ENCODE peak calls at places on chromosomes 11 and 22, in eight cellular contexts. I is mesenchymal stem cell, Z is suprapubic skin, G is heart left ventricle, W is IMR-90, B is left ventricle myocardium inferior, K is neuronal stem cell, M is AG04450. J is an unnamed sample. For H3K27me3 and H3K9me3, the result is how much of the 10 kb centered on the place peaks cover.

GRCh38 chr11:34653031-34653430 is 32.1 kb downstream of the EHF start:
- DNase-seq in B (no peak), Z (no peak), W (no peak), M (no peak), G (no peak), K (no peak), I (no peak), J (no peak)

GRCh38 chr11:118194835-118195627 is 18.6 kb upstream of the SCN2B start:
- DNase-seq in Z (peak), K (no peak), B (peak), I (peak), G (peak), M (peak), W (peak), J (peak)

GRCh38 chr11:114678125-114679036 is at the start of gene NXPE2:
- DNase-seq in G (no peak), K (no peak), B (no peak), Z (no peak), W (peak), I (peak), M (peak), J (peak)

GRCh38 chr22:50049299-50050195 is 8.6 kb downstream of the TTLL8 start:
- DNase-seq in M (no peak), Z (peak), W (no peak), K (no peak), B (no peak), G (peak), I (no peak), J (no peak)

GRCh38 chr22:30878516-30879365 is 89.8 kb downstream of the MORC2 start:
- DNase-seq in Z (no peak), I (no peak), W (no peak), M (no peak), B (no peak), K (no peak), G (peak), J (no peak)

GRCh38 chr22:39152511-39153219 is at the start of gene CBX7:
- DNase-seq in W (peak), B (peak), M (peak), I (peak), G (peak), Z (peak), K (peak), J (peak)

GRCh38 chr11:77517226-77517625 is 43.3 kb upstream of the PAK1 start:
- DNase-seq in G (no peak), I (no peak), W (no peak), B (no peak), M (no peak), K (no peak), Z (no peak), J (peak)

GRCh38 chr11:67561971-67562560 is 21.5 kb upstream of the GSTP1 start:
- DNase-seq in I (peak), M (no peak), K (no peak), W (peak), G (no peak), Z (no peak), B (no peak), J (no peak)

GRCh38 chr11:8015753-8016239 is 28.7 kb downstream of the EIF3F start:
- DNase-seq in W (peak), Z (no peak), K (no peak), M (peak), I (peak), B (no peak), G (no peak), J (no peak)

GRCh38 chr22:39249081-39249704 is 4.4 kb upstream of the PDGFB start:
- DNase-seq in M (no peak), B (no peak), I (no peak), Z (no peak), K (no peak), G (no peak), W (no peak), J (no peak)

GRCh38 chr11:17171342-17171741 is 36.4 kb downstream of the PIK3C2A start:
- DNase-seq in Z (no peak), B (no peak), G (no peak), W (peak), K (no peak), I (peak), M (peak), J (no peak)

GRCh38 chr11:117719480-117719879 is 77.5 kb downstream of the DSCAML1 start:
- DNase-seq in Z (no peak), W (no peak), M (no peak), I (no peak), K (no peak), G (no peak), B (no peak), J (no peak)

GRCh38 chr11:65291613-65292012 is 23.1 kb upstream of the CDC42EP2 start:
- DNase-seq in K (no peak), W (peak), B (no peak), M (no peak), G (no peak), I (peak), Z (no peak), J (peak)

GRCh38 chr11:97764605-97765004 is 1256.1 kb upstream of the CNTN5 start:
- DNase-seq in K (no peak), B (no peak), G (no peak), Z (no peak), I (no peak), W (no peak), M (no peak), J (no peak)

GRCh38 chr11:17256512-17256911 is 20.0 kb upstream of the NUCB2 start:
- DNase-seq in M (peak), K (no peak), B (no peak), W (peak), I (peak), G (no peak), Z (no peak), J (peak)

GRCh38 chr11:44874284-44874683 is 76.4 kb downstream of the TP53I11 start:
- DNase-seq in I (no peak), M (no peak), Z (no peak), W (no peak), B (no peak), K (no peak), G (no peak), J (no peak)

GRCh38 chr22:20092477-20092854 is 12.4 kb downstream of the DGCR8 start:
- DNase-seq in Z (no peak), I (no peak), K (no peak), G (peak), W (no peak), M (no peak), B (no peak), J (no peak)

GRCh38 chr11:97860237-97860636 is 1160.5 kb upstream of the CNTN5 start:
- DNase-seq in Z (no peak), K (no peak), W (no peak), I (no peak), B (no peak), M (no peak), G (no peak), J (no peak)

GRCh38 chr11:6617315-6617781 is 1.9 kb downstream of the TPP1 start:
- DNase-seq in I (peak), W (no peak), B (no peak), M (no peak), G (no peak), K (no peak), Z (no peak), J (no peak)

GRCh38 chr22:23762866-23763578 is at the start of gene C22orf15:
- DNase-seq in B (no peak), M (no peak), K (no peak), W (peak), G (no peak), I (peak), Z (no peak), J (peak)

GRCh38 chr11:119671561-119672015 is 57.4 kb downstream of the NECTIN1 start:
- DNase-seq in M (peak), B (peak), W (peak), I (peak), G (peak), Z (no peak), K (no peak), J (peak)

GRCh38 chr11:47946682-47947575 is 33.4 kb upstream of the PTPRJ start:
- DNase-seq in M (peak), W (peak), G (peak), K (no peak), B (peak), I (peak), Z (peak), J (peak)

GRCh38 chr11:47615249-47615648 is 21.0 kb upstream of the C1QTNF4 start:
- DNase-seq in B (no peak), Z (no peak), I (no peak), K (no peak), G (no peak), M (no peak), W (no peak), J (no peak)

GRCh38 chr11:114282488-114282887 is 13.7 kb upstream of the NNMT start:
- DNase-seq in M (no peak), B (no peak), Z (no peak), K (no peak), I (no peak), W (no peak), G (no peak), J (no peak)

GRCh38 chr22:20430101-20430640 is 7.5 kb downstream of the SCARF2 start:
- DNase-seq in G (no peak), B (no peak), Z (peak), K (no peak), I (no peak), M (no peak), W (no peak), J (no peak)

GRCh38 chr22:45895436-45896152 is 81.4 kb downstream of the WNT7B start:
- DNase-seq in G (peak), W (no peak), Z (no peak), M (no peak), B (peak), I (no peak), K (no peak), J (no peak)

GRCh38 chr11:22432331-22433065 is 94.3 kb downstream of the SLC17A6 start:
- DNase-seq in G (peak), W (peak), I (no peak), K (peak), B (peak), Z (peak), M (no peak), J (no peak)

GRCh38 chr22:34592341-34592740 is 473.6 kb upstream of the ISX start:
- DNase-seq in B (no peak), K (no peak), M (no peak), I (no peak), Z (no peak), G (no peak), W (no peak), J (no peak)

GRCh38 chr11:72707032-72707431 is 32.8 kb upstream of the PDE2A start:
- DNase-seq in B (no peak), I (no peak), W (no peak), G (no peak), Z (no peak), M (no peak), K (no peak), J (no peak)

GRCh38 chr11:34044664-34045485 is 6.7 kb upstream of the CAPRIN1 start:
- DNase-seq in I (peak), Z (no peak), K (no peak), W (peak), B (no peak), G (no peak), M (no peak), J (peak)

GRCh38 chr22:46090051-46090591 is 60.2 kb upstream of the PPARA start:
- DNase-seq in I (no peak), M (no peak), B (peak), K (no peak), W (no peak), Z (peak), G (peak), J (peak)

GRCh38 chr11:118176400-118177134 is at the start of gene SCN2B:
- DNase-seq in Z (no peak), I (no peak), G (no peak), W (peak), K (no peak), M (no peak), B (no peak), J (no peak)

GRCh38 chr11:73465019-73465675 is 88.9 kb downstream of the RELT start:
- DNase-seq in I (peak), M (no peak), W (no peak), B (no peak), Z (no peak), K (no peak), G (no peak), J (no peak)

GRCh38 chr22:33539202-33539901 is 380.9 kb downstream of the LARGE1 start:
- DNase-seq in M (no peak), W (no peak), I (no peak), Z (no peak), K (no peak), G (no peak), B (no peak), J (no peak)

GRCh38 chr22:42169055-42169469 is 38.5 kb upstream of the CYP2D6 start:
- DNase-seq in G (peak), B (peak), K (peak), W (peak), I (peak), Z (no peak), M (peak), J (peak)

GRCh38 chr11:95451682-95452081 is 220.7 kb upstream of the SESN3 start:
- DNase-seq in I (peak), Z (no peak), B (no peak), W (peak), K (no peak), G (no peak), M (peak), J (no peak)

GRCh38 chr11:102347526-102348331 is 715 bp downstream of the BIRC2 start:
- DNase-seq in I (peak), Z (no peak), B (no peak), W (peak), M (no peak), K (peak), G (peak), J (no peak)

GRCh38 chr11:23574149-23574548 is 713.9 kb upstream of the CCDC179 start:
- DNase-seq in W (no peak), M (no peak), G (no peak), K (no peak), I (no peak), Z (no peak), B (no peak), J (no peak)

GRCh38 chr22:45703758-45704157 is 32.1 kb downstream of the ATXN10 start:
- DNase-seq in G (no peak), W (no peak), Z (no peak), M (no peak), K (peak), I (no peak), B (no peak), J (no peak)

GRCh38 chr11:114040706-114041211 is 18.8 kb upstream of the ZBTB16 start:
- DNase-seq in Z (no peak), I (peak), K (no peak), B (no peak), M (no peak), G (no peak), W (peak), J (peak)

GRCh38 chr11:75740681-75741080 is 23.0 kb downstream of the MOGAT2 start:
- DNase-seq in G (no peak), K (no peak), W (no peak), I (no peak), B (no peak), Z (no peak), M (no peak), J (no peak)
- H3K27me3 ChIP-seq in G (under half), K (under half), W (half or more), I (under half), B (under half), Z (under half), M (under half), J (under half)

DNA sequence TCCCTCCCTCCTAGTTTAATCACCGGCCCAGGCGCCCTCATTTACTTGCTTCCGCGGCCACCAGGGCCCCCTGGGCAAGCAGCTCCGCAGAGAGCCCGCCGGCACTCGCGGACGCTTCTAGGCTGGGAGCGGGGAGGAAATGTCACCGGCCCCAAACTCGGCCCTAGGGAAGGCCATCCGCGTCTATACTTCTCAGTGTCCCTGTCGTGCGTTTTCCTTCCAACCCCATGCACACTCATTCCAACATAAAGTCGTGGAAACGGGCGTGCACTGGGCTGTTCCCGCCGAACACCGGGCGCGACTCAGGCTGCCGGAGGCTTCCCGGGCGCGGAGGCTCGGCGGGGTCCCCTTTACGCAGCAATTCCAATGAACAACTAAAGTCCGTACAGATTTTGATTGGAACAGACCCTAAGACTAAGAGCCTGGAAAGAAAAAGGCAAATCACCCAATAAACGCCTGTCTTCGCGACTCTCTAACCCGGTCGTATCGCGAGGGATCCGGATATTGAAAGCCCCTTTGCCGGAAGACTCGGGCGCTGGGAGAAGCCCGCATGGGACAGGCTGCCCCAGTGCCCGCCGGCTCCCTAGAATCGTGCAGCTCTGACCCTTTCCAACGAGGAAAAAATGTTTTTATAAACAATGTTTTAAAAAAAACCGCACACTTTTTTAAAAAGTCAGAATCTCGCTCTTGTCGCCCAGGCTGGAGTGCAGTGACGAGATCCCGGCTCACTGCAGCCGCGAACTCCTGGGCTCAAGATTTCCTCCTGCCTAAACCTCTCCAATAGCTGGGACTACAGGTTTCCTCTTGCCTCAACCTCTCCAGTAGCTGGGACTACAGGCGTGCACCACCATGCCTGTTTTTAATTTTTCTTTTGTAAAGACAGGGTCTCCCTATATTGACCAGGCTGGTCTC is 1.3 kb upstream of the BARX2 start:
- DNase-seq in G (no peak), K (peak), Z (no peak), B (no peak), I (peak), W (no peak), M (no peak), J (no peak)
- H3K4me3 ChIP-seq in G (peak), K (peak), Z (peak), B (peak), I (peak), W (peak), M (no peak), J (peak)

GRCh38 chr11:70549796-70550195 is 151.5 kb downstream of the CTTN start:
- DNase-seq in W (no peak), G (no peak), B (no peak), M (no peak), Z (no peak), K (no peak), I (no peak), J (no peak)

GRCh38 chr11:70552167-70552435 is 153.8 kb downstream of the CTTN start:
- DNase-seq in K (no peak), B (no peak), W (no peak), M (no peak), Z (no peak), I (no peak), G (no peak), J (no peak)

GRCh38 chr11:70551323-70552166 is 153.2 kb downstream of the CTTN start:
- DNase-seq in M (no peak), I (no peak), W (peak), Z (no peak), K (no peak), G (no peak), B (no peak), J (no peak)

GRCh38 chr11:70549386-70549785 is 151.1 kb downstream of the CTTN start:
- DNase-seq in M (no peak), B (no peak), K (no peak), W (no peak), I (no peak), G (no peak), Z (no peak), J (no peak)

GRCh38 chr11:70550456-70551195 is 152.3 kb downstream of the CTTN start:
- DNase-seq in K (no peak), W (no peak), G (no peak), I (no peak), B (no peak), M (no peak), Z (no peak), J (no peak)
- H3K9me3 ChIP-seq in K (under half), W (under half), G (under half), I (under half), B (under half), M (under half), Z (under half), J (under half)

GRCh38 chr11:61626580-61627380 is 45.9 kb upstream of the SYT7 start:
- DNase-seq in I (peak), Z (no peak), G (peak), B (peak), M (no peak), W (peak), K (no peak), J (no peak)
- H3K27me3 ChIP-seq in I (under half), Z (under half), G (under half), B (under half), M (under half), W (under half), K (under half), J (under half)

GRCh38 chr11:123653997-123654565 is 343 bp downstream of the SCN3B start:
- DNase-seq in G (peak), M (peak), I (peak), K (peak), Z (peak), W (peak), B (peak), J (peak)
- H3K4me3 ChIP-seq in G (peak), M (peak), I (peak), K (peak), Z (peak), W (peak), B (peak), J (peak)

GRCh38 chr22:48679656-48680555 is 1147.8 kb downstream of the BRD1 start:
- DNase-seq in Z (no peak), I (no peak), W (no peak), G (no peak), M (no peak), K (no peak), B (no peak), J (no peak)
- H3K9me3 ChIP-seq in Z (under half), I (under half), W (half or more), G (under half), M (half or more), K (under half), B (under half), J (under half)

GRCh38 chr11:15607361-15608036 is 492.8 kb downstream of the INSC start:
- DNase-seq in Z (no peak), W (no peak), B (no peak), M (no peak), G (no peak), I (no peak), K (no peak), J (no peak)

GRCh38 chr11:15602779-15603178 is 488.1 kb downstream of the INSC start:
- DNase-seq in M (no peak), Z (no peak), W (no peak), G (no peak), B (no peak), I (no peak), K (no peak), J (no peak)

GRCh38 chr11:15603208-15603607 is 488.5 kb downstream of the INSC start:
- DNase-seq in M (no peak), G (no peak), Z (no peak), I (no peak), W (no peak), B (peak), K (no peak), J (no peak)

GRCh38 chr11:15602042-15602441 is 487.3 kb downstream of the INSC start:
- DNase-seq in Z (no peak), B (no peak), W (no peak), G (no peak), I (no peak), K (no peak), M (no peak), J (no peak)

DNA sequence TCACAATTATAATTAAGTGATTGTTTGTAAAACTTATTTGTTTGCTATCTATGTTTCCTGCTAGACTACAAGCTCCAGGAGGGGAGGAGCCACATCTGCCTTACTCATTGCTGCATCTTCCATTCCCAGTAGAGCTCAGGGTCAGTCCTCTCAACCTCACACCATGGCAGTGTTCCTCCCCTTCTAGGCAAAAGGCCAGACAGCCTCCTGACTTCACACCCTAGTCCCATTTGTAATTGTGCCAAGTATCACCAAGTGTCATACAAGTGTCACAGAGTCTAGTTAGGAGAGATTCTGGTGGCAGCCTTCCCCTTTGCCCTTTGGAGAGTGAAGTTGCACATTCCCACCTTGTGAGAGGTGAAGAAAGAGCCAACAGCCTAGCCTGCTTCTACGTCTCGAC is 490.4 kb downstream of the INSC start:
- DNase-seq in I (no peak), Z (no peak), M (no peak), G (peak), W (no peak), B (peak), K (no peak), J (no peak)
- H3K27me3 ChIP-seq in I (under half), Z (under half), M (under half), G (under half), W (under half), B (under half), K (under half), J (under half)

J was measured in MG63.